ENCODE peak calls at places on chromosome 11, in ten cellular contexts. U is body of pancreas, L is endothelial cell of umbilical vein, C is lung, K is heart left ventricle, V is BE2C, W is right lobe of liver, Y is OCI-LY7, G is right atrium auricular region, I is sigmoid colon. O is an unnamed sample. For H3K4me1 and H3K36me3, the result is how much of the 10 kb centered on the place peaks cover.

GRCh38 chr11:32374261-32374711 is 61.1 kb downstream of the WT1 start:
- DNase-seq in U (no peak), L (peak), C (no peak), K (peak), V (peak), W (no peak), Y (peak), G (no peak), I (no peak), O (no peak)

GRCh38 chr11:17921620-17922473 is 91.0 kb downstream of the SERGEF start:
- DNase-seq in U (no peak), L (no peak), C (no peak), K (no peak), V (no peak), W (no peak), Y (no peak), G (peak), I (no peak), O (no peak)

GRCh38 chr11:7353100-7353499 is 101.4 kb downstream of the SYT9 start:
- DNase-seq in U (no peak), L (peak), C (no peak), K (no peak), V (peak), W (no peak), Y (peak), G (no peak), I (no peak), O (no peak)

GRCh38 chr11:134558916-134559616 is 147.0 kb upstream of the B3GAT1 start:
- DNase-seq in U (no peak), L (no peak), C (no peak), K (no peak), V (no peak), W (peak), Y (no peak), G (peak), I (no peak), O (no peak)

GRCh38 chr11:124950606-124951330 is 3.2 kb upstream of the CCDC15 start:
- DNase-seq in U (no peak), L (no peak), C (no peak), K (no peak), V (no peak), W (no peak), Y (no peak), G (no peak), I (no peak), O (no peak)

GRCh38 chr11:128365044-128365443 is 222.3 kb downstream of the ETS1 start:
- DNase-seq in U (no peak), L (peak), C (no peak), K (no peak), V (no peak), W (no peak), Y (peak), G (no peak), I (no peak), O (no peak)

GRCh38 chr11:121534131-121535093 is 81.6 kb upstream of the SORL1-AS1 start:
- DNase-seq in U (no peak), L (no peak), C (no peak), K (no peak), V (no peak), W (no peak), Y (peak), G (no peak), I (no peak), O (peak)

GRCh38 chr11:64754124-64754918 is 5.5 kb downstream of the PYGM start:
- DNase-seq in U (peak), L (no peak), C (no peak), K (no peak), V (no peak), W (no peak), Y (no peak), G (no peak), I (peak), O (no peak)

GRCh38 chr11:4936745-4937144 is 10.7 kb downstream of the OR51A4 start:
- DNase-seq in U (no peak), L (no peak), C (no peak), K (no peak), V (no peak), W (no peak), Y (no peak), G (no peak), I (no peak), O (no peak)

DNA sequence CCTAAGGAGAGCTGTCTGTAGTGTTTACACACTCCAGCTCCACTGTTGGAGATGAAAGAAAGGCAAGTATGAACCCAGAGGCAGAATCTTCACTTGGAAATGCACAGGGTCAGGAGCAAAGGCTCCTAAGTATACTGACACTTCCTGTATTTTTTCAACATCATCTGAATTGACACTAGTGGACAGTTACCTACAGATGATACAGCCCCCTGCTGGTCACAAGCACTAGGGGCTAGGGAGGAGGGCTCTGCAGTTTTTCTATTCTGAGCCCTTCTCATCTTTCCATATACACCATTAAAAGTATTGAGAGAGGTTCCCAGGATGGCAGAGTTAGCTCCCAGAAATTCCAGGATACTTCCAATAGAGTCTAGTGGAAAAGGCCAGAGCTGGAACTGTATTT is 290.3 kb upstream of the API5 start:
- DNase-seq in U (no peak), L (no peak), C (no peak), K (no peak), V (peak), W (no peak), Y (peak), G (no peak), I (no peak), O (no peak)
- TF ChIP-seq CTCF in U (no peak), L (no peak), C (no peak), K (peak), V (peak), W (peak), Y (peak), G (peak), I (no peak), O (no peak)

GRCh38 chr11:28114731-28115130 is 6.5 kb downstream of the METTL15 start:
- DNase-seq in U (no peak), L (peak), C (no peak), K (no peak), V (no peak), W (no peak), Y (no peak), G (no peak), I (no peak), O (no peak)
- H3K4me1 ChIP-seq in U (under half), L (under half), C (under half), K (under half), V (under half), W (under half), Y (under half), G (under half), I (under half), O (under half)

DNA sequence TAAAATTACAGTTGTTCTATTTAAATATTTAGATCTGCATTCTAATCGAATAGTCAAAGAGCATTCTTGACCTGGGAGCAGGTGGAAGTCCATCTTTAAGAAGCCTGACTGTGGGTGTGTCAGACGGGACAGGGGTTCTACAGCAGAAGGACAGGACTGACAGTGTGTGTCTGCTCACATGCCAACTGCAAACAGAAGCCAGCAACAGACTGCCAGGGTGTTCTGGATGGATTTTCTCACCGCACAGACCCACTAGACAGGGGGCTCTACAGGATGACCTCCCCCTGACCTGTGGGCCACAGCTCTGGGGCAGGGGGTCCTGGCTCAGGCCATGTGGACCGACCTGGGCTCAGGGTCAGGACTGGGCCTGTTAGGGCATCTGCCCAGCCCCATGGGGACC is 22.8 kb upstream of the NAP1L4 start:
- DNase-seq in U (no peak), L (no peak), C (no peak), K (no peak), V (no peak), W (no peak), Y (no peak), G (no peak), I (no peak), O (no peak)
- H3K36me3 ChIP-seq in U (under half), L (half or more), C (under half), K (under half), V (under half), W (under half), Y (half or more), G (half or more), I (half or more), O (under half)

DNA sequence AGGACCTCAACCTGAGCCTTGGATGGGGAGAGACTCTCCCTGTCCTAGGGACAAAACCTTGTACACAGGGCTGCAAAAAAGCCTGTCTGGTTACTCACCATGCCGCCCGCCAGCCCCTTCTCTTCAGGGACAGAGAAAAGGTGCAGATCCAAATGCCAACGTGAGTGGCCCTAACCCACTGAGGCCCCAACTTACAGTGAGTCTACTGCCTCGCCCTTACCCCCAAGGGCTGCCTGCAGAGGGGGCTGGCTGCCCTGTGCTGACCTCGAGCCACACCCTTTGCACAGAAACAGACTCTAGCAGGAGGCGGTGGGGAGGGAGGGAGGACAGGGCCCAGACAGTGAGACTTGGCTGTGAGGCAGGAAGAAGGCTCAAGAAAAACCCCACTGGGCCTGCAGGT is 13.5 kb upstream of the CHST1 start:
- DNase-seq in U (no peak), L (no peak), C (no peak), K (no peak), V (no peak), W (no peak), Y (no peak), G (no peak), I (peak), O (no peak)
- TF ChIP-seq CTCF in U (no peak), L (no peak), C (no peak), K (no peak), V (no peak), W (no peak), Y (no peak), G (no peak), I (no peak), O (no peak)

GRCh38 chr11:11850668-11851067 is 8.9 kb downstream of the USP47 start:
- DNase-seq in U (no peak), L (no peak), C (no peak), K (no peak), V (no peak), W (no peak), Y (no peak), G (no peak), I (no peak), O (no peak)
- H3K4me1 ChIP-seq in U (half or more), L (under half), C (under half), K (under half), V (under half), W (under half), Y (under half), G (half or more), I (half or more), O (under half)

GRCh38 chr11:68596231-68596630 is 88.1 kb upstream of the GAL start:
- DNase-seq in U (no peak), L (peak), C (no peak), K (no peak), V (no peak), W (no peak), Y (no peak), G (no peak), I (no peak), O (no peak)
- H3K36me3 ChIP-seq in U (under half), L (under half), C (half or more), K (under half), V (half or more), W (under half), Y (half or more), G (half or more), I (under half), O (under half)

DNA sequence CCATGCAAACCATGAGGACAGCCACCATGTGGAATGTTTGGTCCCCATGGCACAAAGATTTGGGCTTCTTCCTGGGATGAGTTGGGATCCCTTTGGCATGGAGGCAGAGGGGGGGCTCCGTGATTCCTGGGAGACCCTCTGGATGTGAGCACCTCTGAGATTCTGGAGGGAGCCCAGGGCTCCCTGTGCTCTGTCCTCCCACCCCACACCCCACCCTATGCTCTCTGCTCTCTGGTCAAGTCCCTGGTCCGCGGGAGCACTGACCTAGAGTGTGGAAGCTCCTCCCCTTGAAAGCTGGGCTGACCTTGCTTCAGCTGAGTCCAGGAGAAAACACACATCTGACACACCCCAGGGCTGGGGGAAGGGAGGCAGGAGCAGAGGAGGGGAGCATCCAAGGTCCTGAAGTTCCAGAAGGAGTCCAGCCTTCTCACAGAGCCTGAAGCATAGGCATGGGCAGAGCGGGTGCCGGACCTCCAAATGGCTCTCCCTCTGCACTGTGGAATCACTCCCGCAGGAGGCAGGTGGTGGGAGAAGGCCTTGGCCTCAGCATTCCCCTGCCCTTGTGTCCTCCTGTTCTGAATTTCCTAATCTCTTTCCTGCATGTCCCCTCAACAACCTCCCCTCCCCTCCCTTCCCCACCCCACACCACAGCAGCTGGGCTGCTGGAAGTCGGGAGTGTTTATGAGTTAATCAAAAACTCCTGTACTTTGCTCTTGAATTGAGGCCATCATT is 25.7 kb upstream of the OAF start:
- DNase-seq in U (peak), L (no peak), C (no peak), K (peak), V (no peak), W (peak), Y (no peak), G (peak), I (peak), O (peak)
- TF ChIP-seq CTCF in U (peak), L (no peak), C (no peak), K (no peak), V (no peak), W (no peak), Y (no peak), G (no peak), I (no peak), O (no peak)

O was measured in uterus.